ENCODE peak calls at places on chromosomes 3 and 15, in four cellular contexts. D, W, T and Y are unnamed samples.
A peak's percentile ranks its signal among the peaks of the same experiment; 100 is the strongest.

GRCh38 chr3:105828703-105829102 is 40.1 kb downstream of the CBLB start:
- ATAC-seq in D (no peak), W (peak; percentile 74), T (peak; percentile 30), Y (peak; percentile 80)

GRCh38 chr15:99421172-99421656 is 144.6 kb upstream of the MEF2A start:
- ATAC-seq in D (no peak), W (no peak), T (no peak), Y (no peak)

GRCh38 chr3:138494607-138494929 is 60.2 kb downstream of the ESYT3 start:
- ATAC-seq in D (no peak), W (no peak), T (no peak), Y (no peak)

GRCh38 chr3:59777559-59778178 is 727.8 kb upstream of the CFAP20DC start:
- ATAC-seq in D (no peak), W (no peak), T (no peak), Y (peak; percentile 70)

GRCh38 chr3:11452988-11453847 is 181.0 kb downstream of the ATG7 start:
- ATAC-seq in D (peak; percentile 30), W (no peak), T (no peak), Y (no peak)

GRCh38 chr15:27679621-27680521 is 419.2 kb downstream of the OCA2 start:
- ATAC-seq in D (no peak), W (no peak), T (no peak), Y (no peak)

GRCh38 chr3:58111513-58112184 is 99.1 kb downstream of the DNASE1L3 start:
- ATAC-seq in D (peak; percentile 22), W (no peak), T (peak; percentile 57), Y (peak; percentile 9)

GRCh38 chr3:69094467-69095205 is 9.9 kb downstream of the ARL6IP5 start:
- ATAC-seq in D (no peak), W (peak; percentile 38), T (peak; percentile 51), Y (no peak)

GRCh38 chr3:191963182-191963581 is 502.2 kb downstream of the PYDC2 start:
- ATAC-seq in D (peak; percentile 65), W (no peak), T (no peak), Y (no peak)